ENCODE peak calls at places on chromosome 9, in four cellular contexts. E is cardiac muscle cell, Q is AG04450, X is hepatocyte. H is an unnamed sample.

GRCh38 chr9:15961217-15961616 is 408.4 kb downstream of the CCDC171 start:
- DNase-seq in E (peak), Q (no peak), X (no peak), H (no peak)

GRCh38 chr9:97981828-97982164 is 1.3 kb upstream of the ANP32B start:
- DNase-seq in E (no peak), Q (no peak), X (no peak), H (no peak)

GRCh38 chr9:69204869-69205268 is 30.8 kb downstream of the TJP2 start:
- DNase-seq in E (peak), Q (no peak), X (no peak), H (peak)

GRCh38 chr9:132894343-132894742 is 15.6 kb downstream of the SPACA9 start:
- DNase-seq in E (no peak), Q (no peak), X (no peak), H (no peak)

GRCh38 chr9:73116880-73117279 is 34.8 kb upstream of the ANXA1 start:
- DNase-seq in E (no peak), Q (no peak), X (no peak), H (no peak)

GRCh38 chr9:38622083-38622674 is 1.8 kb upstream of the ANKRD18A start:
- DNase-seq in E (no peak), Q (no peak), X (peak), H (no peak)

GRCh38 chr9:137786511-137786920 is 91.1 kb upstream of the CACNA1B start:
- DNase-seq in E (peak), Q (no peak), X (no peak), H (no peak)

GRCh38 chr9:26458054-26458453 is 434.5 kb downstream of the CAAP1 start:
- DNase-seq in E (no peak), Q (no peak), X (no peak), H (no peak)

GRCh38 chr9:99192786-99193465 is 28.8 kb downstream of the ALG2 start:
- DNase-seq in E (peak), Q (no peak), X (no peak), H (no peak)

GRCh38 chr9:93111371-93112115 is 15.5 kb downstream of the CARD19 start:
- DNase-seq in E (no peak), Q (no peak), X (no peak), H (no peak)

GRCh38 chr9:132243156-132244074 is 81.6 kb downstream of the NTNG2 start:
- DNase-seq in E (no peak), Q (no peak), X (no peak), H (no peak)

GRCh38 chr9:70563437-70564204 is 149.2 kb upstream of the KLF9 start:
- DNase-seq in E (peak), Q (no peak), X (no peak), H (no peak)

GRCh38 chr9:97895695-97896332 is 26.5 kb downstream of the TRMO start:
- DNase-seq in E (peak), Q (no peak), X (no peak), H (no peak)

GRCh38 chr9:100011062-100011681 is 87.6 kb downstream of the ERP44 start:
- DNase-seq in E (peak), Q (no peak), X (peak), H (no peak)

GRCh38 chr9:4638968-4639367 is 23.1 kb upstream of the PLPP6 start:
- DNase-seq in E (no peak), Q (no peak), X (no peak), H (no peak)

GRCh38 chr9:10045598-10045997 is 567.2 kb downstream of the PTPRD start:
- DNase-seq in E (peak), Q (no peak), X (peak), H (no peak)

GRCh38 chr9:7094052-7094451 is 336.3 kb downstream of the KDM4C start:
- DNase-seq in E (peak), Q (no peak), X (no peak), H (no peak)

GRCh38 chr9:82367929-82368328 is 379.4 kb downstream of the SPATA31D1 start:
- DNase-seq in E (no peak), Q (no peak), X (no peak), H (no peak)

GRCh38 chr9:21801683-21802417 is 586 bp upstream of the MTAP start:
- DNase-seq in E (peak), Q (peak), X (peak), H (peak)

GRCh38 chr9:13221741-13222140 is 57.8 kb downstream of the MPDZ start:
- DNase-seq in E (no peak), Q (no peak), X (no peak), H (no peak)

GRCh38 chr9:123225374-123225813 is 43.0 kb downstream of the STRBP start:
- DNase-seq in E (peak), Q (peak), X (peak), H (no peak)

GRCh38 chr9:4349841-4350418 is 50.1 kb upstream of the GLIS3 start:
- DNase-seq in E (no peak), Q (no peak), X (no peak), H (no peak)

GRCh38 chr9:94860678-94861588 is 134.4 kb downstream of the AOPEP start:
- DNase-seq in E (peak), Q (peak), X (no peak), H (no peak)

GRCh38 chr9:137172907-137173794 is 1.3 kb upstream of the TMEM210 start:
- DNase-seq in E (no peak), Q (no peak), X (no peak), H (no peak)

GRCh38 chr9:134349941-134350340 is 23.7 kb downstream of the RXRA start:
- DNase-seq in E (no peak), Q (no peak), X (no peak), H (no peak)

DNA sequence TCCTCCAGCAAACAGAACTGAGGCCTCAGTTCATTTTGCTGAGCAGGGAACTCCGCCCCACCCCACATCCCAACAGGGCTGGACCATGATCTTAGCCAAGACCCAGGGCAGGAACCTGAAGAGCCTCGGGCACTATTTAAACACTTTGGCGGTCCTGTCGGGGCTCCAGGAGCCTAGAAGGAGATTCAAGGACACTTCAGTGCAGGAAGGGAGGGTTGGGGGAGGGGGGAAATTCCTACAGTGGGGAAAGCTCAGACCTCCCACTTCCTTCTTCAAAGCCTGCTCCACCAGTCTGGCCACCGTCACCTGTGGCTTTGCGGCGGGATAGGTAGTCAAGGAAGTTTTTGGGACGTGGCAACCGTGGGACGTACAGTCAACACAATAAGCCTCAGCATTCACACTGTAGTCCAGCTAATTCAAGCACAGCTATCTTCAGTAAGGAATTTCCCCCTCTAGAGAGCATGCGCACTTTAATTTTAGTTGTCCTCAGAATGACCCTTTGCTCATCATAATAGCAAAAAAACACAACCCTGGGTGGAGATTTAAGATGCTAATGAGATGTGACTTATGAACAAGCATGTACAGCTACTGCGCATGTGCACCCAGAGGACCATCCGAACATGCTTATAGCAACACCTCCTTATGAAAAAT is 30.9 kb downstream of the S1PR3 start:
- DNase-seq in E (peak), Q (no peak), X (peak), H (no peak)
- H3K27ac ChIP-seq in E (peak), Q (peak), X (peak), H (no peak)

GRCh38 chr9:34650816-34651215 is 1.2 kb upstream of the IL11RA start:
- DNase-seq in E (peak), Q (no peak), X (no peak), H (no peak)
- H3K27ac ChIP-seq in E (peak), Q (no peak), X (peak), H (no peak)

GRCh38 chr9:77418226-77418625 is 229.9 kb downstream of the GNA14 start:
- DNase-seq in E (no peak), Q (no peak), X (no peak), H (no peak)
- H3K27ac ChIP-seq in E (no peak), Q (no peak), X (peak), H (no peak)

DNA sequence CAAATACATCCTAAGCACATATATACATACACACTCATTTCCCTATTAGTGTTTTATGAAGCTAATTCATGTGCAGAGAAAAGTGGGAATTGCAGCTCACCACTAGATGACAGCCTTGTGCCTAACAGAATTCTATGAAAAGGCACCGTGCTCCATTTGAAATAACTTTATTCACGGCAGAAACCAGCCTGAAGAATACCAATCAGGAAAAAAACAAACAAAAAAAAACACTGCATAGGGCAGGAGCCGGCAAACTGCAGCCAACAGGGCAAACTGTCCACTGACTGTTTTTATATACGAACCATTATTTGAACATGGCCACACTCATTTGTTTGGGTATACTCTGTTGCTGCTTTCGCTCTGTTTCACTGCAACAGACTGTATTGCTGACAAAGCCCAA is 33.6 kb downstream of the ERMP1 start:
- DNase-seq in E (peak), Q (peak), X (peak), H (peak)
- H3K27ac ChIP-seq in E (no peak), Q (no peak), X (no peak), H (no peak)

GRCh38 chr9:126793686-126794417 is 11.0 kb upstream of the ZBTB43 start:
- DNase-seq in E (no peak), Q (no peak), X (no peak), H (no peak)

GRCh38 chr9:126788631-126789349 is 16.1 kb upstream of the ZBTB43 start:
- DNase-seq in E (no peak), Q (no peak), X (peak), H (no peak)

GRCh38 chr9:126788046-126788445 is 16.8 kb upstream of the ZBTB43 start:
- DNase-seq in E (peak), Q (no peak), X (no peak), H (no peak)

GRCh38 chr9:126791406-126792230 is 13.2 kb upstream of the ZBTB43 start:
- DNase-seq in E (peak), Q (peak), X (peak), H (no peak)

GRCh38 chr9:126790561-126790960 is 14.3 kb upstream of the ZBTB43 start:
- DNase-seq in E (no peak), Q (no peak), X (no peak), H (no peak)
- H3K27ac ChIP-seq in E (no peak), Q (no peak), X (no peak), H (no peak)